ENCODE peak calls at places on chromosome 6, in nine cellular contexts. N is GM20000, W is brain microvascular endothelial cell, F is fibroblast of the aortic adventitia, S is B cell, L is osteoblast, K is AG09319, E is OCI-LY7, G is tibial nerve. J is an unnamed sample.

GRCh38 chr6:158926429-158926828 is 73.6 kb downstream of the RSPH3 start:
- DNase-seq in N (no peak), W (peak; percentile 75), F (peak; percentile 28), S (no peak), L (peak; percentile 44), K (no peak), E (no peak), G (no peak), J (no peak)

GRCh38 chr6:11921017-11921438 is 91.1 kb upstream of the HIVEP1 start:
- DNase-seq in N (no peak), W (peak; percentile 97), F (peak; percentile 93), S (no peak), L (peak; percentile 97), K (peak; percentile 80), E (no peak), G (no peak), J (no peak)

GRCh38 chr6:167294241-167294640 is 3.1 kb downstream of the UNC93A start:
- DNase-seq in N (no peak), W (no peak), F (no peak), S (no peak), L (no peak), K (no peak), E (no peak), G (no peak), J (no peak)

GRCh38 chr6:124432632-124433031 is 529.6 kb upstream of the RNF217 start:
- DNase-seq in N (no peak), W (no peak), F (no peak), S (no peak), L (no peak), K (no peak), E (no peak), G (no peak), J (no peak)

GRCh38 chr6:3575166-3575565 is 118.3 kb upstream of the SLC22A23 start:
- DNase-seq in N (no peak), W (no peak), F (no peak), S (no peak), L (no peak), K (no peak), E (no peak), G (no peak), J (no peak)

GRCh38 chr6:111971866-111972532 is 81.9 kb upstream of the CCN6 start:
- DNase-seq in N (no peak), W (no peak), F (no peak), S (no peak), L (no peak), K (no peak), E (no peak), G (no peak), J (no peak)

GRCh38 chr6:6221829-6222535 is 98.5 kb downstream of the F13A1 start:
- DNase-seq in N (peak; percentile 27), W (no peak), F (no peak), S (peak; percentile 9), L (no peak), K (no peak), E (peak; percentile 59), G (no peak), J (peak; percentile 30)

GRCh38 chr6:161168281-161168891 is 105.5 kb downstream of the AGPAT4 start:
- DNase-seq in N (no peak), W (peak; percentile 100), F (peak; percentile 95), S (no peak), L (peak; percentile 93), K (peak; percentile 86), E (no peak), G (peak; percentile 38), J (no peak)

GRCh38 chr6:169938262-169938701 is 186.9 kb downstream of the ERMARD start:
- DNase-seq in N (no peak), W (no peak), F (no peak), S (no peak), L (no peak), K (no peak), E (no peak), G (no peak), J (no peak)

GRCh38 chr6:83292900-83293843 is 100.0 kb downstream of the RWDD2A start:
- DNase-seq in N (peak; percentile 19), W (no peak), F (no peak), S (no peak), L (no peak), K (no peak), E (no peak), G (no peak), J (no peak)

GRCh38 chr6:120363429-120363828 is 970.9 kb downstream of the TBC1D32 start:
- DNase-seq in N (no peak), W (no peak), F (no peak), S (no peak), L (no peak), K (no peak), E (no peak), G (no peak), J (peak; percentile 25)

GRCh38 chr6:117188627-117189201 is 76.6 kb upstream of the VGLL2 start:
- DNase-seq in N (no peak), W (no peak), F (no peak), S (no peak), L (no peak), K (no peak), E (peak; percentile 16), G (no peak), J (no peak)
- TF ChIP-seq CTCF in N (peak; percentile 19), W (peak; percentile 64), F (no peak), S (no peak), L (no peak), K (no peak), E (peak; percentile 81), G (no peak), J (peak; percentile 35)

GRCh38 chr6:100913400-100914276 is 32.5 kb upstream of the ASCC3 start:
- DNase-seq in N (no peak), W (no peak), F (no peak), S (no peak), L (no peak), K (no peak), E (no peak), G (no peak), J (peak; percentile 13)
- TF ChIP-seq CTCF in N (no peak), W (no peak), F (no peak), S (no peak), L (no peak), K (no peak), E (no peak), G (no peak), J (no peak)

GRCh38 chr6:150928882-150929281 is 63.4 kb downstream of the MTHFD1L start:
- DNase-seq in N (peak; percentile 31), W (no peak), F (no peak), S (no peak), L (no peak), K (no peak), E (no peak), G (no peak), J (peak; percentile 13)
- TF ChIP-seq CTCF in N (peak; percentile 38), W (peak; percentile 67), F (peak; percentile 40), S (peak; percentile 14), L (peak; percentile 33), K (peak; percentile 26), E (peak; percentile 63), G (no peak), J (peak; percentile 27)

GRCh38 chr6:148698671-148699180 is 48.1 kb upstream of the UST start:
- DNase-seq in N (no peak), W (no peak), F (no peak), S (no peak), L (no peak), K (no peak), E (no peak), G (no peak), J (no peak)

GRCh38 chr6:148697895-148698440 is 48.9 kb upstream of the UST start:
- DNase-seq in N (no peak), W (no peak), F (no peak), S (no peak), L (no peak), K (no peak), E (no peak), G (no peak), J (no peak)

GRCh38 chr6:148701393-148701774 is 45.4 kb upstream of the UST start:
- DNase-seq in N (no peak), W (no peak), F (no peak), S (no peak), L (no peak), K (no peak), E (no peak), G (no peak), J (no peak)

GRCh38 chr6:148700713-148701392 is 46.0 kb upstream of the UST start:
- DNase-seq in N (peak; percentile 79), W (peak; percentile 31), F (peak; percentile 78), S (peak; percentile 45), L (peak; percentile 89), K (no peak), E (no peak), G (no peak), J (peak; percentile 14)

GRCh38 chr6:148700047-148700712 is 46.6 kb upstream of the UST start:
- DNase-seq in N (peak; percentile 56), W (no peak), F (peak; percentile 87), S (no peak), L (peak; percentile 31), K (no peak), E (no peak), G (no peak), J (no peak)
- TF ChIP-seq CTCF in N (no peak), W (no peak), F (no peak), S (no peak), L (no peak), K (no peak), E (peak; percentile 52), G (no peak), J (no peak)

GRCh38 chr6:99790679-99791078 is 184.0 kb downstream of the PRDM13 start:
- DNase-seq in N (no peak), W (no peak), F (peak; percentile 1), S (no peak), L (no peak), K (no peak), E (peak; percentile 4), G (no peak), J (no peak)
- TF ChIP-seq CTCF in N (no peak), W (no peak), F (peak; percentile 25), S (peak; percentile 21), L (peak; percentile 26), K (no peak), E (peak; percentile 64), G (no peak), J (no peak)

DNA sequence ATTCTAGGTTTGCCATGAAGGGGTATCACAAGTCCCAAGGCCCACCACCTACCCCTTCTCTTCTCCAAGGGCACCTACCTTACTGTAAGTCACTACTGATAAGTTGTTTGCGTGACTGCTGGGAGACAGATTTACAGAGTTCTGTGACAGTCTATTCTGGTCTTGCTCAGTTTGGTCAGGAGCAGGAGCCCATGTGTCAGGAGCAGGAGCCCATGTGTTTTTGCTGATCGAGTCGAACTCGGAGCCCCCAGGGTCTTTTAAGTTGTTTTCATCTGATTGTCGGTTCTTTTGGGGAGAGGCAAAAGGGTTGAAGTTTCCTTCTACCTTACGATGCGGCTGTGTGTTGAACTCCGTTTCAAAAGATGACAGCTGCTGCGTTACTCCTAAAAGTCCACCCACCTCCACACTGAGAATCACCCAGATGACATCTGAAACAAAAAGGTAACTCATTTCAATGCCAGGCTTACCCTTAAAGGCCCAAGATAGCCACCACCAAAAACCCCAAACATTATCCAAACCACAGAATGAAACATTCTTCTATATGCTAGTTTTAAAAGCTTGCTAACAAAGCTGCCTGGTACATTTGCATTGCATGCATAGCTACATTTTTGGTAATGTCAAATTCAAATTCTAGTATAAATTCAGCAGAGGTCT is 50.5 kb upstream of the SPDEF start:
- DNase-seq in N (no peak), W (no peak), F (no peak), S (no peak), L (no peak), K (no peak), E (no peak), G (no peak), J (no peak)
- TF ChIP-seq CTCF in N (no peak), W (no peak), F (no peak), S (no peak), L (no peak), K (no peak), E (no peak), G (no peak), J (no peak)

J was measured in nephron progenitor cell.